ENCODE peak calls at places on chromosomes 7 and 10, in eight cellular contexts. X, Y, W, A, I, C, B and O are unnamed samples.

GRCh38 chr10:102120987-102121738 is 995 bp upstream of the LDB1 start:
- DNase-seq in X (peak), Y (peak), W (no peak), A (peak), I (peak), C (no peak), B (peak), O (no peak)

GRCh38 chr7:8060241-8060640 is 91.6 kb downstream of the GLCCI1 start:
- DNase-seq in X (no peak), Y (no peak), W (no peak), A (no peak), I (no peak), C (no peak), B (no peak), O (no peak)

GRCh38 chr10:30387646-30388243 is 38.7 kb upstream of the MTPAP start:
- DNase-seq in X (no peak), Y (peak), W (no peak), A (peak), I (no peak), C (no peak), B (no peak), O (no peak)

GRCh38 chr10:59499460-59499859 is 137.1 kb upstream of the FAM13C start:
- DNase-seq in X (no peak), Y (no peak), W (no peak), A (no peak), I (no peak), C (no peak), B (no peak), O (no peak)

GRCh38 chr7:135930565-135931423 is 46.4 kb downstream of the MTPN start:
- DNase-seq in X (peak), Y (peak), W (no peak), A (peak), I (no peak), C (no peak), B (no peak), O (no peak)

GRCh38 chr7:107180378-107180777 is 11.6 kb downstream of the HBP1 start:
- DNase-seq in X (peak), Y (peak), W (peak), A (peak), I (no peak), C (no peak), B (peak), O (no peak)

GRCh38 chr10:30869566-30869965 is 162.1 kb downstream of the ZNF438 start:
- DNase-seq in X (no peak), Y (no peak), W (no peak), A (no peak), I (no peak), C (no peak), B (no peak), O (no peak)

GRCh38 chr10:21257919-21258318 is 267.6 kb downstream of the SKIDA1 start:
- DNase-seq in X (no peak), Y (no peak), W (peak), A (peak), I (no peak), C (no peak), B (no peak), O (no peak)

GRCh38 chr10:101467286-101467770 is 113.4 kb downstream of the BTRC start:
- DNase-seq in X (peak), Y (peak), W (peak), A (peak), I (no peak), C (peak), B (no peak), O (peak)

GRCh38 chr10:55852850-55853249 is 508.2 kb downstream of the ZWINT start:
- DNase-seq in X (no peak), Y (no peak), W (no peak), A (no peak), I (no peak), C (no peak), B (no peak), O (no peak)

GRCh38 chr10:44068716-44069482 is 316.0 kb downstream of the CXCL12 start:
- DNase-seq in X (no peak), Y (no peak), W (no peak), A (no peak), I (peak), C (no peak), B (no peak), O (no peak)

GRCh38 chr10:113030453-113030852 is 80.4 kb downstream of the TCF7L2 start:
- DNase-seq in X (no peak), Y (peak), W (no peak), A (peak), I (no peak), C (no peak), B (no peak), O (no peak)

GRCh38 chr7:433558-433957 is 86.1 kb downstream of the PDGFA start:
- DNase-seq in X (no peak), Y (no peak), W (no peak), A (no peak), I (no peak), C (no peak), B (no peak), O (no peak)

GRCh38 chr7:432933-433332 is 86.7 kb downstream of the PDGFA start:
- DNase-seq in X (no peak), Y (no peak), W (no peak), A (no peak), I (no peak), C (no peak), B (no peak), O (no peak)

GRCh38 chr7:435518-436366 is 83.9 kb downstream of the PDGFA start:
- DNase-seq in X (no peak), Y (peak), W (peak), A (peak), I (no peak), C (no peak), B (peak), O (no peak)

GRCh38 chr7:436367-437128 is 83.1 kb downstream of the PDGFA start:
- DNase-seq in X (no peak), Y (no peak), W (no peak), A (no peak), I (no peak), C (no peak), B (no peak), O (no peak)

GRCh38 chr7:434891-435486 is 84.7 kb downstream of the PDGFA start:
- DNase-seq in X (no peak), Y (peak), W (peak), A (no peak), I (no peak), C (no peak), B (no peak), O (no peak)
- H3K4me3 ChIP-seq in X (no peak), Y (peak), W (peak), A (peak), I (no peak), C (no peak), B (no peak), O (no peak)

DNA sequence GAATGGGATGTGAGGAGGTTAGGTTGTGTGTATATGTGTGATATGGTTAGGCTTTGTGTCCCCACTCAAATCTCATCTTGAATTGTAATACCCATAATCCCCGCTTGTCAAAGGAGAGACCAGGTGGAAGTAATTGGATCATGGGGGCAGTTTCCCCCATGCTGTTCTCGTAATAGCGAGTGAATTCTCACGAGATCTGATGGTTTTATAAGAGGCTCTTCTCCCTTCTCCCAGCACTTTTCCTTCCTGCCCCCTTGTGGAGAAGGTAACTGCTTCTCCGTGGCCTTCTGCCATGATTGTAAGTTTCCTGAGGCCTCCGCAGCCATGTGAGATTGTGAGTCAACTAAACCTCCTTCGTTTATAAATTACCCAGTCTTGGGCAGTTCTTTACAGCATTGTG is 47.3 kb downstream of the NPVF start:
- DNase-seq in X (no peak), Y (no peak), W (no peak), A (no peak), I (no peak), C (no peak), B (no peak), O (no peak)
- H3K4me3 ChIP-seq in X (peak), Y (no peak), W (no peak), A (no peak), I (peak), C (peak), B (peak), O (peak)

GRCh38 chr7:92590711-92591310 is 621 bp upstream of the FAM133B start:
- DNase-seq in X (no peak), Y (no peak), W (no peak), A (no peak), I (no peak), C (no peak), B (no peak), O (no peak)
- H3K4me3 ChIP-seq in X (peak), Y (peak), W (peak), A (peak), I (peak), C (peak), B (peak), O (peak)

DNA sequence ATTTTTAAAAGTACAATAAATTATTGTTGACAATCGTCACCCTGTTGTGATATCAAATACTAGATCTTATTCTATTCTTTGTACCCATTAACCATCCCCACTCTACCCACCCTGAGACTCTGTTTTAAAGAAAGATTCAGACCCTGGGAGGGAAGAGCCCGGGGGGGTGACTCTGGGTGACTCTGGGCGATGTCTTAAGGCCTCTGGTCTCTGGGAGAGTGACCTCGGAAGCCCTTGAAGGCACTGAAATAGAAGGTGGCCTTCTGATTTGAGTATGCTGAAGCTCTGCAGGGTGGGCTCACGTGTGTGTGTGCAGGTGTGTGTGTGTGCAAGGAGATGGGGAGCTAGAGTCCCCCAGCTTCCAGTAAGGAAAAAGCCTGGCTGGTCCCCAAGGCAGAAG is 9.7 kb downstream of the ADAP1 start:
- DNase-seq in X (no peak), Y (no peak), W (no peak), A (no peak), I (no peak), C (no peak), B (no peak), O (no peak)
- H3K4me3 ChIP-seq in X (no peak), Y (no peak), W (no peak), A (no peak), I (no peak), C (no peak), B (peak), O (no peak)

GRCh38 chr7:23123465-23123864 is 17.9 kb downstream of the KLHL7 start:
- DNase-seq in X (no peak), Y (no peak), W (no peak), A (no peak), I (no peak), C (no peak), B (no peak), O (no peak)
- H3K4me3 ChIP-seq in X (no peak), Y (no peak), W (no peak), A (no peak), I (no peak), C (no peak), B (no peak), O (no peak)

GRCh38 chr10:14954934-14955333 is 1.0 kb upstream of the DCLRE1C start:
- DNase-seq in X (no peak), Y (no peak), W (no peak), A (no peak), I (no peak), C (no peak), B (no peak), O (no peak)
- H3K4me3 ChIP-seq in X (peak), Y (peak), W (no peak), A (no peak), I (peak), C (peak), B (peak), O (no peak)

DNA sequence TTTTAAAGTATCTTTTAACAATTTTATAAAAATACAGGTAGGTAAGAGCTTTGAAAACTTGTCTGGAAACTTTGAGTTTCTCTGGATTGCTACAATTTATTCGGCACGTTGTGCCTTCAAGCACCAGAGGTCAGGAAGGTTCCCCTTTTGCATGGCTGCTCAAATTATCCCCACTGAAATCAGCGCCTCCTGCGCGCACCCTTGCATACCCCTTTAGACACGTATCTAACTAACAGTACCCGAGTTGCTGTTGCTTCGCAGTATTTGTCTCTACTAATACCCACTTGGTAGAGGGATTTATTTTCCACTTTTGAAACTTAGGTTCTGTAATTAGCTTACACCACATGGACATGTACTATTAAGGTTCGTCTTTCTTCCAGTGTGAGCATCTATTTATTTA is 1.6 kb downstream of the MEOX2 start:
- DNase-seq in X (no peak), Y (no peak), W (peak), A (no peak), I (peak), C (no peak), B (no peak), O (no peak)
- H3K4me3 ChIP-seq in X (no peak), Y (no peak), W (peak), A (no peak), I (peak), C (no peak), B (peak), O (no peak)